ENCODE peak calls at places on chromosomes 13 and 19, in six cellular contexts. A is HepG2; K is activated CD8-positive, alpha-beta T cell treated with anti-CD3 and anti-CD28 coated beads, Interleukin-2, amount 10 ng/mL, durations not matched to agents 7 days and 5 days; Z is GM12878; P is activated CD4-positive, alpha-beta T cell treated with anti-CD3 and anti-CD28 coated beads for 36 hours; E is activated naive CD8-positive, alpha-beta T cell treated with anti-CD3 and anti-CD28 coated beads, Interleukin-2, amount 10 ng/mL, durations not matched to agents 7 days and 5 days. T is an unnamed sample.

GRCh38 chr13:45713721-45714120 is 11.6 kb downstream of the CBY2 start:
- ATAC-seq in A (no peak), K (no peak), Z (no peak), P (no peak), E (no peak), T (peak)

GRCh38 chr19:15475611-15476010 is 3.7 kb downstream of the PGLYRP2 start:
- ATAC-seq in A (no peak), K (no peak), Z (no peak), P (no peak), E (no peak), T (peak)

GRCh38 chr13:76725211-76725610 is 161.0 kb downstream of the KCTD12 start:
- ATAC-seq in A (no peak), K (no peak), Z (no peak), P (no peak), E (no peak), T (no peak)

GRCh38 chr19:1767464-1767933 is 14.2 kb downstream of the ONECUT3 start:
- ATAC-seq in A (peak), K (peak), Z (peak), P (peak), E (peak), T (peak)

GRCh38 chr19:51063664-51064063 is 1.2 kb downstream of the KLK13 start:
- ATAC-seq in A (no peak), K (no peak), Z (no peak), P (no peak), E (no peak), T (no peak)

GRCh38 chr19:17953869-17954268 is 13.0 kb upstream of the KCNN1 start:
- ATAC-seq in A (no peak), K (no peak), Z (no peak), P (no peak), E (no peak), T (no peak)

GRCh38 chr19:991174-991931 is 7.2 kb downstream of the WDR18 start:
- ATAC-seq in A (no peak), K (peak), Z (peak), P (peak), E (peak), T (peak)

GRCh38 chr13:111302045-111302722 is 18.3 kb upstream of the TEX29 start:
- ATAC-seq in A (no peak), K (no peak), Z (no peak), P (no peak), E (no peak), T (no peak)

GRCh38 chr19:38658462-38659306 is 11.2 kb downstream of the ACTN4 start:
- ATAC-seq in A (peak), K (no peak), Z (no peak), P (no peak), E (no peak), T (no peak)

GRCh38 chr19:38012944-38013343 is 105.9 kb downstream of the SIPA1L3 start:
- ATAC-seq in A (no peak), K (no peak), Z (no peak), P (no peak), E (no peak), T (no peak)

GRCh38 chr13:109220631-109221030 is 565.8 kb downstream of the IRS2 start:
- ATAC-seq in A (no peak), K (no peak), Z (no peak), P (no peak), E (no peak), T (no peak)

GRCh38 chr19:53545271-53546065 is 7.5 kb downstream of the ZNF331 start:
- ATAC-seq in A (no peak), K (no peak), Z (no peak), P (no peak), E (no peak), T (no peak)

GRCh38 chr19:53624776-53625540 is 6.8 kb upstream of the DPRX start:
- ATAC-seq in A (no peak), K (no peak), Z (no peak), P (peak), E (no peak), T (no peak)

GRCh38 chr19:42628411-42629135 is 33.8 kb upstream of the CEACAM8 start:
- ATAC-seq in A (no peak), K (no peak), Z (peak), P (peak), E (peak), T (no peak)

GRCh38 chr19:15216363-15216762 is 15.6 kb upstream of the NOTCH3 start:
- ATAC-seq in A (peak), K (no peak), Z (no peak), P (no peak), E (no peak), T (no peak)

GRCh38 chr13:99657848-99658265 is 156.6 kb downstream of the TM9SF2 start:
- ATAC-seq in A (no peak), K (peak), Z (no peak), P (peak), E (peak), T (peak)

GRCh38 chr19:44683434-44684210 is 12.3 kb downstream of the CEACAM19 start:
- ATAC-seq in A (peak), K (no peak), Z (no peak), P (no peak), E (no peak), T (no peak)

GRCh38 chr19:591099-591958 is 1.6 kb downstream of the HCN2 start:
- ATAC-seq in A (peak), K (no peak), Z (no peak), P (no peak), E (no peak), T (no peak)

GRCh38 chr19:15112385-15112784 is 5.2 kb downstream of the SYDE1 start:
- ATAC-seq in A (no peak), K (no peak), Z (peak), P (peak), E (no peak), T (no peak)

GRCh38 chr13:80001510-80001842 is 339.4 kb downstream of the SPRY2 start:
- ATAC-seq in A (no peak), K (no peak), Z (peak), P (no peak), E (no peak), T (no peak)

GRCh38 chr19:15820646-15821045 is 5.2 kb upstream of the OR10H1 start:
- ATAC-seq in A (no peak), K (no peak), Z (no peak), P (no peak), E (no peak), T (no peak)

GRCh38 chr13:45385320-45385719 is 32.9 kb downstream of the SLC25A30 start:
- ATAC-seq in A (no peak), K (no peak), Z (no peak), P (no peak), E (no peak), T (no peak)

T was measured in stimulated activated memory B cell treated with anti-CD40 and anti-IgM and Interleukin-4, amounts not matched to agents 10 μg/mL and 1 μg/mL and 100 μg/mL, for 72 hours.